ENCODE peak calls at places on chromosomes 6 and 20, in five cellular contexts. L is NCI-H460, V is SHP77, Q is T1000, S is hippocampal formation. N is an unnamed sample.

GRCh38 chr20:4929686-4930397 is 71.5 kb downstream of the SLC23A2 start:
- DNase-seq in L (no peak), V (no peak), Q (no peak), S (no peak), N (no peak)

GRCh38 chr6:55034752-55035151 is 139.6 kb upstream of the HCRTR2 start:
- DNase-seq in L (no peak), V (no peak), Q (no peak), S (no peak), N (no peak)

GRCh38 chr6:42405025-42405424 is 46.7 kb downstream of the TRERF1 start:
- DNase-seq in L (no peak), V (no peak), Q (no peak), S (no peak), N (no peak)

GRCh38 chr6:56370127-56370540 is 122.8 kb upstream of the COL21A1 start:
- DNase-seq in L (peak), V (peak), Q (no peak), S (no peak), N (peak)

GRCh38 chr6:71031912-71032311 is 75.1 kb upstream of the B3GAT2 start:
- DNase-seq in L (peak), V (no peak), Q (no peak), S (no peak), N (no peak)

GRCh38 chr6:135630789-135631376 is 133.3 kb upstream of the AHI1 start:
- DNase-seq in L (no peak), V (no peak), Q (no peak), S (no peak), N (no peak)

GRCh38 chr6:53634184-53634631 is 31.3 kb downstream of the KLHL31 start:
- DNase-seq in L (no peak), V (no peak), Q (no peak), S (no peak), N (no peak)

GRCh38 chr20:17825949-17826843 is 126.4 kb downstream of the BANF2 start:
- DNase-seq in L (no peak), V (no peak), Q (no peak), S (no peak), N (no peak)

GRCh38 chr6:149212202-149212601 is 105.3 kb upstream of the TAB2 start:
- DNase-seq in L (no peak), V (no peak), Q (no peak), S (no peak), N (no peak)

GRCh38 chr6:166951670-166952060 is 4.7 kb downstream of the RNASET2 start:
- DNase-seq in L (no peak), V (no peak), Q (no peak), S (no peak), N (no peak)

GRCh38 chr6:136633355-136633754 is 83.1 kb upstream of the MAP7 start:
- DNase-seq in L (no peak), V (no peak), Q (no peak), S (no peak), N (no peak)

N was measured in NCI-H774.